ENCODE peak calls at places on chromosomes 13 and 19, in seven cellular contexts. P, Q, C, D, K, J and I are unnamed samples.

GRCh38 chr19:31378404-31378803 is 29.2 kb upstream of the TSHZ3 start:
- DNase-seq in D (peak), K (no peak), J (no peak), P (peak), Q (peak), C (no peak), I (peak)

GRCh38 chr13:93249259-93249917 is 22.8 kb downstream of the GPC6 start:
- DNase-seq in J (no peak), C (no peak), Q (peak), K (no peak), P (peak), D (no peak), I (peak)

GRCh38 chr13:102846261-102847015 is 606 bp downstream of the ERCC5 start:
- DNase-seq in Q (peak), J (no peak), K (no peak), C (no peak), P (peak), D (peak), I (peak)

GRCh38 chr13:43804461-43805070 is 17.8 kb upstream of the ENOX1 start:
- DNase-seq in Q (peak), K (no peak), J (peak), C (peak), D (peak), P (peak), I (peak)

GRCh38 chr19:40689339-40690049 is 957 bp downstream of the NUMBL start:
- DNase-seq in C (peak), Q (no peak), P (no peak), K (peak), J (no peak), D (peak), I (no peak)

GRCh38 chr19:940591-941291 is 14.9 kb downstream of the ARID3A start:
- DNase-seq in J (no peak), Q (peak), P (no peak), K (no peak), C (no peak), D (peak), I (peak)

GRCh38 chr13:45851171-45851889 is at the start of gene SIAH3:
- DNase-seq in P (no peak), Q (peak), C (no peak), K (peak), D (peak), J (no peak), I (no peak)

GRCh38 chr19:16355293-16356043 is 30.8 kb downstream of the KLF2 start:
- DNase-seq in J (no peak), K (no peak), C (peak), Q (no peak), D (no peak), P (no peak), I (no peak)

GRCh38 chr19:2049741-2050348 is 1.2 kb downstream of the MKNK2 start:
- DNase-seq in K (no peak), P (peak), C (peak), D (peak), Q (peak), J (no peak), I (peak)

GRCh38 chr19:23762884-23763711 is 4.4 kb upstream of the ZNF681 start:
- DNase-seq in J (peak), C (peak), K (peak), Q (no peak), P (no peak), D (peak), I (peak)

GRCh38 chr13:46839399-46839798 is 42.4 kb upstream of the ESD start:
- DNase-seq in K (no peak), P (no peak), D (no peak), Q (no peak), J (no peak), C (no peak), I (no peak)

GRCh38 chr19:38930776-38931761 is at the start of gene MRPS12:
- DNase-seq in D (peak), J (peak), Q (peak), C (peak), K (no peak), P (peak), I (peak)

GRCh38 chr13:114064516-114065140 is 67.8 kb downstream of the RASA3 start:
- DNase-seq in J (no peak), Q (peak), D (peak), C (peak), P (no peak), K (no peak), I (peak)

GRCh38 chr13:112877976-112878955 is 90.7 kb upstream of the MCF2L start:
- DNase-seq in D (no peak), K (no peak), J (no peak), P (no peak), C (no peak), Q (no peak), I (no peak)

GRCh38 chr13:97141564-97142005 is 80.5 kb upstream of the MBNL2 start:
- DNase-seq in K (no peak), Q (peak), D (no peak), C (peak), P (peak), J (peak), I (peak)
- TF ChIP-seq RFX5 in K (no peak), Q (no peak), D (no peak), C (no peak), P (no peak), J (no peak), I (no peak)

GRCh38 chr13:107476068-107476467 is 739.3 kb downstream of the LIG4 start:
- DNase-seq in K (no peak), C (no peak), Q (no peak), P (no peak), D (no peak), J (no peak), I (peak)

GRCh38 chr13:107480130-107480529 is 735.2 kb downstream of the LIG4 start:
- DNase-seq in J (no peak), P (no peak), D (no peak), Q (no peak), K (no peak), C (no peak), I (peak)
- TF ChIP-seq RFX5 in J (no peak), P (no peak), D (no peak), Q (no peak), K (no peak), C (no peak), I (no peak)

GRCh38 chr13:104086205-104086604 is 1020.0 kb upstream of the SLC10A2 start:
- DNase-seq in P (no peak), K (no peak), D (peak), J (no peak), Q (no peak), C (no peak), I (peak)
- TF ChIP-seq RFX5 in P (no peak), K (no peak), D (no peak), J (no peak), Q (no peak), C (no peak), I (no peak)

GRCh38 chr13:37179646-37180045 is 74.2 kb upstream of the CSNK1A1L start:
- DNase-seq in Q (no peak), P (no peak), J (no peak), D (no peak), C (no peak), K (no peak), I (no peak)
- TF ChIP-seq RFX5 in Q (no peak), P (no peak), J (no peak), D (no peak), C (no peak), K (no peak), I (no peak)

DNA sequence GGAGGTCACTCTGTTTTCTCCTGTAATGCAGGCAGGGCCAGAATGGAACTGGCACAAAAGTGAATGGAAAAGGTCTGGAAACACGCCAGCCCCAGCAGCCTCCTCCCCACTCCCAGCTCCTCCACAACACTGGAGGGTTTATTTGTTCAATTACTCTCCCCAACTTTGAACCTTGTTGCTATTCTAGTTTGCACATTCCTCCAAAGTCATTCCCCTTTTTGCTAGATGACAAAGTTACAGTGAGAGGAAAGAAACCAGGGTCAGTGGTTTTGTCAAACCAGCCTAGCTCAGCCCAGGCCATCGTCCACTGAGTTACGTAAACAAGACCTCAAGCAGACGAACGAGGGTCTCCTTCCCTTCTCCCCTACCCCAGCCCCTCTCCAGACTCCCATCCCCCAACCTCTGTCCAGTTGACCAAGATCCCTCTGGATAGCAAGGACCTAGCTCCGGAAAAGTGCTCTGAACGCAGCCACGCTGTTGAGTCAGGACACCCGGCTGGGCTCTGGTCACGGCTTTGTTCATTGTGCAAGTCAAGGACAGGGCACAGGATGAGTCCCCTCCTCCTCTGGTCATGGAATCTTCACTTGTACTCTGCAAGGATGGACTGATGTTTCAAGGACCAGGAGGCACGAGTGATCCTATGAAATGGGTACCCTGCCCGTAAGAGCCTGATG is 180.0 kb downstream of the USP12 start:
- DNase-seq in K (no peak), D (no peak), J (no peak), Q (peak), C (no peak), P (peak), I (peak)
- TF ChIP-seq RFX5 in K (no peak), D (no peak), J (no peak), Q (no peak), C (no peak), P (no peak), I (no peak)

GRCh38 chr19:3504723-3505122 is 1.4 kb upstream of the FZR1 start:
- DNase-seq in J (no peak), Q (no peak), P (no peak), C (no peak), K (no peak), D (no peak), I (no peak)

GRCh38 chr19:3507371-3508120 is 1.4 kb downstream of the FZR1 start:
- DNase-seq in Q (no peak), K (peak), P (peak), D (peak), C (peak), J (no peak), I (no peak)

GRCh38 chr19:3508771-3509535 is 2.8 kb downstream of the FZR1 start:
- DNase-seq in K (no peak), D (no peak), P (no peak), C (no peak), J (no peak), Q (no peak), I (peak)

GRCh38 chr19:3505598-3506383 is at the start of gene FZR1:
- DNase-seq in Q (peak), C (peak), D (peak), J (peak), P (peak), K (peak), I (peak)

GRCh38 chr19:3506384-3507340 is 551 bp downstream of the FZR1 start:
- DNase-seq in Q (no peak), K (no peak), C (peak), D (peak), P (no peak), J (no peak), I (no peak)
- TF ChIP-seq RFX5 in Q (no peak), K (no peak), C (no peak), D (no peak), P (no peak), J (no peak), I (no peak)

GRCh38 chr19:6095760-6096159 is 14.5 kb downstream of the RFX2 start:
- DNase-seq in J (no peak), D (no peak), Q (no peak), C (no peak), P (no peak), K (no peak), I (no peak)

GRCh38 chr19:6091771-6092291 is 18.5 kb downstream of the RFX2 start:
- DNase-seq in D (no peak), Q (no peak), K (no peak), P (no peak), C (no peak), J (no peak), I (peak)

GRCh38 chr19:6088677-6089063 is 21.6 kb downstream of the RFX2 start:
- DNase-seq in J (no peak), D (no peak), P (no peak), Q (no peak), K (no peak), C (no peak), I (peak)

GRCh38 chr19:6090634-6091033 is 19.7 kb downstream of the RFX2 start:
- DNase-seq in C (no peak), K (no peak), J (no peak), D (no peak), P (no peak), Q (no peak), I (no peak)

GRCh38 chr19:6092329-6093286 is 17.7 kb downstream of the RFX2 start:
- DNase-seq in D (no peak), J (no peak), Q (peak), P (peak), C (peak), K (no peak), I (peak)
- TF ChIP-seq RFX5 in D (no peak), J (no peak), Q (no peak), P (no peak), C (no peak), K (no peak), I (no peak)

GRCh38 chr13:32881074-32881791 is 135.0 kb upstream of the KL start:
- DNase-seq in D (no peak), P (no peak), J (no peak), C (no peak), Q (no peak), K (no peak), I (peak)
- TF ChIP-seq RFX5 in D (no peak), P (no peak), J (no peak), C (no peak), Q (no peak), K (no peak), I (no peak)

DNA sequence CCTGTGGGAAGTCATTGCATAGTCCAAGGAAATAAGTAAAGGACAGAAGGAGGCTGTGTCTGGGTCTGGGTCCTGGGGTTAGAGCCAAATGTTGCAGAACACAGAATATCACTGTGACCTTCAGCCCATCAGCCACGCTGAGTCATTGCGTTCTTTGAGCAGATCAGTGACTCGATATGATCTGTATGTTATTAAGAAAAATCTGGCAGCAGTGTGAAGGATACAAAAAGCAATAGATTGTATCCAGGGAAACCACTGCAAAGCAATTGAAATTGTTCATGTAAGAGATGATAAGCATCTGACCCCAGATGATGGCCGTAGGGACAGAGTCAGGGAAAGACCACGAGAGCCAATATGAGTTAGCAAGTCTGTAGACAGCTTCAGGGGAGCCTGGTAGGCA is 1575.1 kb upstream of the SLC10A2 start:
- DNase-seq in K (no peak), D (peak), P (no peak), J (no peak), Q (no peak), C (no peak), I (peak)
- TF ChIP-seq RFX5 in K (no peak), D (no peak), P (no peak), J (no peak), Q (no peak), C (no peak), I (no peak)

DNA sequence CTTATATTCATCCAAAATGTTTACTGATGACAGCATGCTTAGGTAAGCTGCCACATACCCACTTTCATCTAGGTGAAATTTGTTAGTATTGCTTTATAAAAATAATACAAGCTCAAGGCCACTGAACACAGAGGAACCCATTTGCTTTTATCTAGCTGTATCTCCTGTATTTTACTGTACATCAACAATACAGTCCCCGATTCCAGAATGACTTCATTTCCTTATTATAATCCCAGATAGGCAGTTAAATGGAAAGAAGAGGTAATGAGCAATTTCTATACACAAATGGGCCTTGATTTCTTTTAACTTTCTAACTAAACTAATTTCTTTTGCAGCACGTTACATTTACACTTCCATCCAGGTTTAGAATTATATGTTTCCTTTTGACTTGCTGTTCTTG is 86.2 kb downstream of the SHISA2 start:
- DNase-seq in D (no peak), K (no peak), P (no peak), Q (no peak), J (no peak), C (no peak), I (no peak)
- TF ChIP-seq RFX5 in D (no peak), K (no peak), P (no peak), Q (no peak), J (no peak), C (no peak), I (no peak)